ENCODE peak calls at places on chromosomes 6 and 20, in ten cellular contexts. J is PC-3; W is keratinocyte; S is right cardiac atrium; O is mesendoderm; Y is heart right ventricle; I is heart left ventricle; U is CD4-positive, CD25-positive, alpha-beta regulatory T cell; C is right atrium auricular region; B is endothelial cell of umbilical vein. F is an unnamed sample.

GRCh38 chr6:9504191-9504590 is 910.7 kb downstream of the TFAP2A start:
- DNase-seq in B (no peak), W (no peak), C (no peak), O (no peak), U (no peak), I (no peak), S (no peak), J (peak; percentile 43), Y (no peak), F (no peak)

GRCh38 chr6:134637847-134638438 is 312.0 kb downstream of the ALDH8A1 start:
- DNase-seq in I (no peak), W (no peak), S (no peak), O (no peak), J (no peak), Y (no peak), U (no peak), C (no peak), B (no peak), F (no peak)

GRCh38 chr6:25017932-25018581 is 82.3 kb upstream of the RIPOR2 start:
- DNase-seq in O (peak; percentile 89), C (peak; percentile 75), B (peak; percentile 66), J (peak; percentile 79), S (peak; percentile 41), I (no peak), U (peak; percentile 77), Y (peak; percentile 43), W (peak; percentile 71), F (no peak)

GRCh38 chr6:127277878-127278843 is 11.5 kb downstream of the RNF146 start:
- DNase-seq in B (no peak), J (no peak), Y (no peak), U (no peak), W (no peak), S (no peak), O (no peak), I (no peak), C (no peak), F (no peak)

GRCh38 chr6:4567141-4567540 is 209.1 kb upstream of the CDYL start:
- DNase-seq in C (no peak), U (no peak), O (no peak), I (no peak), B (no peak), S (no peak), Y (no peak), W (no peak), J (peak; percentile 60), F (no peak)

GRCh38 chr20:43015566-43015965 is 174.1 kb downstream of the PTPRT start:
- DNase-seq in I (no peak), J (no peak), W (no peak), Y (no peak), U (no peak), S (no peak), C (no peak), O (no peak), B (no peak), F (no peak)

GRCh38 chr6:106039836-106040592 is 46.1 kb upstream of the PRDM1 start:
- DNase-seq in I (no peak), B (no peak), U (no peak), S (no peak), C (no peak), W (no peak), O (peak; percentile 84), Y (no peak), J (no peak), F (no peak)

GRCh38 chr6:77926198-77926752 is 273.4 kb downstream of the MEI4 start:
- DNase-seq in C (no peak), W (no peak), Y (no peak), U (no peak), O (peak; percentile 74), J (peak; percentile 1), B (peak; percentile 6), I (no peak), S (no peak), F (no peak)

GRCh38 chr20:4135385-4136077 is 120.2 kb upstream of the RNF24 start:
- DNase-seq in B (peak; percentile 93), I (no peak), J (peak; percentile 99), S (no peak), U (no peak), C (no peak), O (peak; percentile 97), W (peak; percentile 72), Y (no peak), F (no peak)

GRCh38 chr6:1836690-1837089 is 227.0 kb downstream of the FOXC1 start:
- DNase-seq in B (no peak), Y (no peak), J (no peak), I (no peak), S (no peak), W (no peak), O (no peak), U (no peak), C (no peak), F (no peak)

GRCh38 chr20:57791178-57791945 is 81.5 kb upstream of the PMEPA1 start:
- DNase-seq in O (no peak), W (no peak), B (no peak), C (no peak), S (no peak), Y (no peak), J (no peak), U (no peak), I (no peak), F (peak; percentile 17)

GRCh38 chr20:10240655-10241054 is 22.0 kb downstream of the SNAP25 start:
- DNase-seq in I (no peak), C (no peak), B (no peak), Y (no peak), J (no peak), O (peak; percentile 36), U (no peak), W (no peak), S (no peak), F (no peak)

DNA sequence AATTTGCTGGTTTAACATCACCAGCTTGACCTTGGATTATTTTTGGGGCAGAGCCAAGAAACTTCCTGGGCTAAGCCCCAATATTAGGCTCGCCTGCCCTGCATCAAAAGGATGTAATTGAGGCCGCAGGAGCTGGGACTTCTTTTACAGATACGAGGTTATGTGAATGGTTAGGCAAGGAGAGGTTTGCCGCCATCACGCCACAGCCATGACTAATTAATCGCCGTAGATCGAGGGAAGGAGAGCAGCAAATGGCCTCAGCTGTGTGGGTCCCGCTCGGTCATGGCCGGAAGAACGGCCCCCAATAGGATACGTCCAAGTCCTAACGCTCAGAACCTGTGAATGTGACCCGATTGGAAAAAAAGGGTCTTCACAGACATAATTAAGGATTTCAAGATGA is 9.8 kb upstream of the BNIP5 start:
- DNase-seq in C (no peak), J (no peak), Y (no peak), S (no peak), U (no peak), B (no peak), W (no peak), I (no peak), O (no peak), F (no peak)
- H3K4me1 ChIP-seq in C (no peaks in the 10 kb centered on the region), J (no peaks in the 10 kb centered on the region), Y (peaks cover 19% of the 10 kb centered on the region), S (peaks cover 7% of the 10 kb centered on the region), U (no peaks in the 10 kb centered on the region), B (peaks cover 26% of the 10 kb centered on the region), W (no peaks in the 10 kb centered on the region), I (peaks cover 13% of the 10 kb centered on the region), O (no peaks in the 10 kb centered on the region), F (no peaks in the 10 kb centered on the region)

GRCh38 chr20:41072099-41072798 is 43.6 kb downstream of the TOP1 start:
- DNase-seq in J (peak; percentile 90), I (peak; percentile 9), O (no peak), C (no peak), Y (no peak), W (no peak), B (peak; percentile 93), S (peak; percentile 47), U (no peak), F (no peak)
- H3K4me3 ChIP-seq in J (peak overlapping the region; percentile 15), I (no peak overlapping the region), O (no peak overlapping the region), C (no peak overlapping the region), Y (no peak overlapping the region), W (no peak overlapping the region), B (no peak overlapping the region), S (no peak overlapping the region), U (no peak overlapping the region), F (no peak overlapping the region)

GRCh38 chr6:131692589-131692988 is 8.6 kb downstream of the OR2A4 start:
- DNase-seq in J (no peak), B (no peak), I (no peak), Y (no peak), U (no peak), C (no peak), O (no peak), S (no peak), W (no peak), F (no peak)
- H3K4me1 ChIP-seq in J (no peaks in the 10 kb centered on the region), B (no peaks in the 10 kb centered on the region), I (no peaks in the 10 kb centered on the region), Y (no peaks in the 10 kb centered on the region), U (no peaks in the 10 kb centered on the region), C (no peaks in the 10 kb centered on the region), O (no peaks in the 10 kb centered on the region), S (no peaks in the 10 kb centered on the region), W (no peaks in the 10 kb centered on the region), F (no peaks in the 10 kb centered on the region)

GRCh38 chr6:156869986-156870398 is 92.8 kb downstream of the ARID1B start:
- DNase-seq in Y (no peak), B (no peak), J (no peak), I (no peak), U (no peak), W (no peak), C (no peak), O (peak; percentile 83), S (no peak), F (no peak)
- H3K4me3 ChIP-seq in Y (no peak overlapping the region), B (no peak overlapping the region), J (no peak overlapping the region), I (no peak overlapping the region), U (no peak overlapping the region), W (no peak overlapping the region), C (no peak overlapping the region), O (no peak overlapping the region), S (no peak overlapping the region), F (no peak overlapping the region)

DNA sequence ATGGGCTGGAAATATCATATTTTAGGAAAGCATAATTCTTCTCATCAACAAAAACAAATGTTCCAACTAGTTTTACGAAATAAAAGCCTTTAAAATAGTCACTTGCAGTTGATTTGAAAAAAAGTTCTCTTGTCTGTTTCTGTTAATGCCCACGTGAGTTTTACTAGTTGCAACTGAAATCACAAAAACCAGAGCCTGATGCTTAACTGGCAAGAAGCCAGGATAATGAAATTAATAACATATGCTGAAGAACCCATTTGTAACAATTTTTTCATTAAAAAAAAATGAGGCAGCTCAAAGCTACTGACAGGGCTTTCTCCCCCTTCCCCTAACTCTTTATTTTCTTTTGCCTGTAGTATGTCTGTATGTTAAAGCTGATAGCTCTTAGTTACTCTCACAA is 132.8 kb upstream of the EYA4 start:
- DNase-seq in O (no peak), W (no peak), U (no peak), Y (no peak), S (no peak), C (no peak), I (no peak), B (no peak), J (no peak), F (no peak)
- H3K4me1 ChIP-seq in O (no peaks in the 10 kb centered on the region), W (no peaks in the 10 kb centered on the region), U (no peaks in the 10 kb centered on the region), Y (no peaks in the 10 kb centered on the region), S (no peaks in the 10 kb centered on the region), C (no peaks in the 10 kb centered on the region), I (no peaks in the 10 kb centered on the region), B (no peaks in the 10 kb centered on the region), J (no peaks in the 10 kb centered on the region), F (no peaks in the 10 kb centered on the region)

GRCh38 chr20:56442381-56443365 is 25.8 kb upstream of the RTF2 start:
- DNase-seq in O (no peak), I (no peak), W (no peak), U (no peak), J (no peak), B (no peak), Y (no peak), C (no peak), S (no peak), F (no peak)
- H3K4me3 ChIP-seq in O (no peak overlapping the region), I (no peak overlapping the region), W (no peak overlapping the region), U (no peak overlapping the region), J (no peak overlapping the region), B (no peak overlapping the region), Y (no peak overlapping the region), C (no peak overlapping the region), S (no peak overlapping the region), F (no peak overlapping the region)